ENCODE peak calls at places on chromosomes 7 and 10, in eight cellular contexts. E is astrocyte, N is thoracic aorta, M is dorsolateral prefrontal cortex, B is brain microvascular endothelial cell, C is heart left ventricle, P is GM23338, T is cardiac fibroblast. L is an unnamed sample.

GRCh38 chr10:73163096-73163495 is 4.7 kb downstream of the ECD start:
- DNase-seq in P (no peak), M (no peak), T (no peak), N (no peak), B (no peak), E (no peak), C (no peak), L (no peak)

GRCh38 chr7:158748335-158748734 is 43.7 kb upstream of the NCAPG2 start:
- DNase-seq in B (no peak), C (no peak), N (no peak), E (no peak), M (no peak), T (no peak), P (no peak), L (no peak)

GRCh38 chr10:785539-786214 is 96.2 kb upstream of the DIP2C start:
- DNase-seq in E (no peak), B (no peak), P (no peak), N (no peak), T (no peak), M (no peak), C (no peak), L (no peak)

GRCh38 chr10:4103586-4103985 is 318.6 kb upstream of the KLF6 start:
- DNase-seq in M (no peak), N (no peak), T (peak; percentile 8), P (no peak), B (no peak), E (no peak), C (no peak), L (no peak)

GRCh38 chr10:13268310-13268709 is 31.6 kb downstream of the PHYH start:
- DNase-seq in P (no peak), N (no peak), E (no peak), T (no peak), B (no peak), C (no peak), M (no peak), L (no peak)

GRCh38 chr7:2015251-2015871 is 217.4 kb downstream of the MAD1L1 start:
- DNase-seq in M (peak; percentile 39), B (no peak), P (no peak), N (no peak), C (peak; percentile 54), E (no peak), T (no peak), L (no peak)

GRCh38 chr10:18279202-18279601 is 139.0 kb downstream of the CACNB2 start:
- DNase-seq in P (no peak), B (peak; percentile 9), M (no peak), C (no peak), N (no peak), T (peak; percentile 17), E (peak; percentile 25), L (no peak)

GRCh38 chr10:47376522-47377220 is 7.4 kb downstream of the ZNF488 start:
- DNase-seq in P (no peak), E (no peak), N (no peak), B (no peak), T (no peak), C (no peak), M (no peak), L (no peak)

GRCh38 chr7:99042957-99043356 is 101.0 kb downstream of the SMURF1 start:
- DNase-seq in C (no peak), E (peak; percentile 63), B (peak; percentile 64), P (no peak), T (peak; percentile 38), M (no peak), N (no peak), L (no peak)

GRCh38 chr7:82443044-82443800 is at the start of gene CACNA2D1:
- DNase-seq in E (no peak), P (peak; percentile 60), N (no peak), B (no peak), M (peak; percentile 56), C (peak; percentile 75), T (peak; percentile 40), L (no peak)

GRCh38 chr7:149466364-149466763 is 5.5 kb upstream of the ZNF777 start:
- DNase-seq in C (no peak), M (no peak), P (no peak), E (no peak), N (no peak), T (no peak), B (no peak), L (no peak)

GRCh38 chr10:30581779-30582380 is 47.7 kb downstream of the LYZL2 start:
- DNase-seq in N (no peak), M (no peak), T (peak; percentile 74), P (peak; percentile 74), B (peak; percentile 55), C (no peak), E (peak; percentile 8), L (no peak)

GRCh38 chr7:13724631-13725566 is 264.6 kb downstream of the ETV1 start:
- DNase-seq in M (no peak), C (no peak), B (no peak), T (no peak), E (no peak), N (no peak), P (no peak), L (no peak)

GRCh38 chr10:63314020-63314419 is 151.8 kb downstream of the JMJD1C start:
- DNase-seq in B (no peak), C (no peak), E (no peak), P (no peak), N (no peak), T (no peak), M (no peak), L (no peak)

DNA sequence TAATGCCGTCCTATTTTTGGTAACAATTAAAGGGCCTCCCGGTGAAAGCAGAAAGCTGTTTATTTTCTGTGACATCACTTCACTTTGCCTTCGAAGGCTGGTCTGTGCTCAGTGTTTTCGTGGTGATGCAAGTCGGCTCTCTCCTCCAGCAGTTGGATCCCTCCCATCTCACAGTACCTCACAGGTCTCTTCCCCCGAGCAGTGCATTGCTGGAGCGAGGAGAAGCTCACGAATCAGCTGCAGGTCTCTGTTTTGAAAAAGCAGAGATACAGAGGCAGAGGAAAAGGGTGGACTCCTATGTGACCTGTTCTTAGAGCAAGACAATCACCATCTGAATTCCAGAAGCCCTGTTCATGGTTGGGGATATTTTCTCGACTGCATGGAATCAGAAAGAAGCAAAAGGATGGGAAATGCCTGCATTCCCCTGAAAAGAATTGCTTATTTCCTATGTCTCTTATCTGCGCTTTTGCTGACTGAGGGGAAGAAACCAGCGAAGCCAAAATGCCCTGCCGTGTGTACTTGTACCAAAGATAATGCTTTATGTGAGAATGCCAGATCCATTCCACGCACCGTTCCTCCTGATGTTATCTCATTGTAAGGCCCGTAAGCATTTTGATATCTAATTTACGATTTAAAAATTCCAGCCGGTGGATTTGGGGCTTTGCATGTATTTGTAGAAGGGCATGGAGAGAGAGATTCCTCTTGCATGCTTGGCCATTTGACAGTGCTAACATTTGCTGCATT is at the start of gene LGI1:
- DNase-seq in T (peak; percentile 18), M (peak; percentile 68), E (no peak), B (no peak), C (no peak), N (no peak), P (peak; percentile 29), L (no peak)
- H3K4me3 ChIP-seq in T (no peak within 1 kb of the TSS), M (peak within 1 kb of the TSS; percentile 73), E (no peak within 1 kb of the TSS), B (no peak within 1 kb of the TSS), C (no peak within 1 kb of the TSS), N (peak within 1 kb of the TSS; percentile 69), P (no peak within 1 kb of the TSS), L (peak within 1 kb of the TSS; percentile 1)

GRCh38 chr7:88885131-88885530 is 89.6 kb upstream of the TEX47 start:
- DNase-seq in B (no peak), E (no peak), P (no peak), C (no peak), T (no peak), M (no peak), N (no peak), L (no peak)

GRCh38 chr7:88881136-88881535 is 85.6 kb upstream of the TEX47 start:
- DNase-seq in T (no peak), P (no peak), N (no peak), E (no peak), M (no peak), B (no peak), C (no peak), L (no peak)
- TF ChIP-seq CTCF in T (no peak), P (no peak), N (no peak), E (no peak), M (no peak), B (no peak), C (no peak), L (no peak)

DNA sequence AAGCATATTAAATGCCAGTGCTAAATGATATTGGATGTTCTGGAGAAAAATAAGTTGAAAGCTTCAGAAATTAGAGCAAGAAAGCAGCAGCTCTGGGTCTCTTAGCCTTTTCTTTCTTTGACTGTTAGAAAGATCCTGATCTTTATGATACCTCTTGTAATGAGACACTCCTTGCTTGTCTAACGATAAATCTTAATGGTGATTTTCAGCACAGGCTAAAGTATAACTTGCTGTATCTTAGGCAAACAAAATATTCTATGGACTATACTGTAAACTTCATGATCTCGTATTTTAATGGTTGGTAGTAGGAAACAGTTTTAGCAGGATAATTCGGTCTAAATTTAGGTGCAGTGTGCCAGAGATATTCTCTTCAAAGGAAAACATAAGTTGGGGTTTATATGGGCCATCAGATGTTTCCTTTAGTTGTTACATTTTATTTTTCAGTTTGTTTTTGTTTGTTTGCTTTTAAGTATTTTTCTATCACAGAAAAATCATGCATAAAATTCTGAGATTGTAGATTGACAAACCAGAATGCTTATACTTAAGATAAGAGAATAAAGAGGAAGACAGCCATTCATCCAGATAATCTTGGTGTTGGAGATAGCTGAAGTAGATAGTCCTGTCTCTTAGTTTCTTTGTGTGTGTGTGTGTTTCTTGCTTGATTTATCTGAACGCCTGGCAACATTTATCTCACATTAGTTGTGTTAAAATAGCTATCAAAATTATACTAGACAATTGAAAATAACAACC is 4.7 kb downstream of the CASD1 start:
- DNase-seq in P (no peak), T (no peak), B (no peak), E (no peak), C (no peak), N (no peak), M (no peak), L (no peak)
- H3K4me3 ChIP-seq in P (no peak overlapping the region), T (no peak overlapping the region), B (no peak overlapping the region), E (no peak overlapping the region), C (no peak overlapping the region), N (no peak overlapping the region), M (no peak overlapping the region), L (no peak overlapping the region)

GRCh38 chr7:131110294-131111080 is 217.2 kb upstream of the MKLN1 start:
- DNase-seq in M (no peak), P (peak; percentile 69), N (no peak), T (peak; percentile 63), B (peak; percentile 56), E (no peak), C (no peak), L (no peak)

GRCh38 chr7:131109757-131110293 is 217.9 kb upstream of the MKLN1 start:
- DNase-seq in P (peak; percentile 89), B (peak; percentile 70), C (peak; percentile 91), M (peak; percentile 80), N (peak; percentile 40), E (peak; percentile 53), T (peak; percentile 92), L (no peak)

GRCh38 chr7:131111792-131112191 is 215.9 kb upstream of the MKLN1 start:
- DNase-seq in E (no peak), C (no peak), N (no peak), M (no peak), P (no peak), T (no peak), B (no peak), L (no peak)

GRCh38 chr7:131112431-131112830 is 215.2 kb upstream of the MKLN1 start:
- DNase-seq in M (no peak), C (no peak), E (no peak), P (no peak), N (no peak), T (no peak), B (no peak), L (no peak)

GRCh38 chr7:131111081-131111576 is 216.5 kb upstream of the MKLN1 start:
- DNase-seq in E (peak; percentile 63), T (peak; percentile 93), N (no peak), M (no peak), P (no peak), C (no peak), B (peak; percentile 88), L (peak; percentile 89)
- TF ChIP-seq CTCF in E (no peak), T (no peak), N (no peak), M (no peak), P (no peak), C (no peak), B (no peak), L (no peak)

L was measured in retinal pigment epithelial cell.